ENCODE peak calls at places on chromosomes 7 and 10, in nine cellular contexts. H, E, T, B, S, W, X, Z and O are unnamed samples.

GRCh38 chr7:46600340-46600739 is 679.3 kb upstream of the IGFBP3 start:
- DNase-seq in E (no peak), X (no peak), S (peak), H (no peak), W (no peak), B (no peak), T (peak), Z (no peak), O (peak)

GRCh38 chr10:18737236-18737635 is 78.0 kb downstream of the ARL5B start:
- DNase-seq in S (no peak), H (no peak), B (no peak), Z (no peak), E (peak), W (no peak), X (no peak), T (peak), O (no peak)

GRCh38 chr7:102814025-102814471 is 65.2 kb downstream of the FAM185A start:
- DNase-seq in B (no peak), H (no peak), T (peak), Z (no peak), S (peak), X (no peak), E (peak), W (no peak), O (peak)

GRCh38 chr7:105664816-105665525 is 83.7 kb upstream of the EFCAB10 start:
- DNase-seq in T (no peak), S (no peak), B (no peak), E (peak), W (no peak), X (no peak), Z (no peak), H (peak), O (no peak)

GRCh38 chr7:28484276-28484675 is 72.0 kb downstream of the CREB5 start:
- DNase-seq in S (no peak), E (no peak), B (no peak), T (no peak), Z (no peak), H (no peak), W (no peak), X (no peak), O (no peak)

GRCh38 chr10:93591065-93591808 is 9.8 kb downstream of the RBP4 start:
- DNase-seq in W (no peak), S (no peak), E (peak), B (no peak), T (no peak), Z (no peak), H (no peak), X (no peak), O (no peak)

GRCh38 chr10:124590216-124591122 is 128.8 kb downstream of the LHPP start:
- DNase-seq in X (peak), H (no peak), W (no peak), T (no peak), S (no peak), B (no peak), Z (no peak), E (no peak), O (no peak)

GRCh38 chr10:96493254-96493653 is 20.5 kb downstream of the TLL2 start:
- DNase-seq in E (no peak), X (no peak), W (no peak), Z (no peak), H (no peak), T (no peak), B (no peak), S (no peak), O (no peak)

GRCh38 chr7:40598915-40599314 is 464.1 kb downstream of the SUGCT start:
- DNase-seq in W (no peak), H (no peak), X (no peak), S (no peak), Z (no peak), B (no peak), T (no peak), E (no peak), O (no peak)

GRCh38 chr7:69002416-69002815 is 595.9 kb upstream of the AUTS2 start:
- DNase-seq in W (no peak), E (no peak), X (no peak), S (no peak), Z (no peak), B (no peak), H (peak), T (no peak), O (peak)

GRCh38 chr10:87973635-87974034 is 110.2 kb downstream of the PTEN start:
- DNase-seq in H (no peak), S (no peak), W (no peak), E (no peak), T (peak), Z (no peak), B (no peak), X (no peak), O (peak)

GRCh38 chr7:138001529-138002095 is at the start of gene CREB3L2:
- DNase-seq in E (peak), T (peak), W (peak), H (peak), X (no peak), B (peak), S (no peak), Z (no peak), O (no peak)

GRCh38 chr10:12412671-12413368 is 63.5 kb downstream of the CAMK1D start:
- DNase-seq in Z (no peak), S (no peak), T (no peak), W (no peak), X (no peak), H (no peak), B (no peak), E (no peak), O (no peak)

GRCh38 chr7:135670179-135670578 is 7.9 kb downstream of the STMP1 start:
- DNase-seq in H (peak), B (no peak), E (peak), W (no peak), X (no peak), T (peak), S (no peak), Z (no peak), O (no peak)

GRCh38 chr7:22617166-22617565 is 109.8 kb upstream of the IL6 start:
- DNase-seq in X (no peak), W (no peak), H (no peak), E (no peak), T (peak), S (no peak), Z (no peak), B (no peak), O (no peak)

GRCh38 chr7:141231018-141231792 is 157.3 kb downstream of the TMEM178B start:
- DNase-seq in Z (no peak), S (no peak), H (peak), B (no peak), X (no peak), E (peak), T (peak), W (no peak), O (no peak)

GRCh38 chr7:100034871-100035510 is 14.6 kb upstream of the ZSCAN21 start:
- DNase-seq in Z (no peak), S (no peak), X (no peak), E (no peak), W (no peak), T (peak), H (peak), B (no peak), O (peak)

GRCh38 chr10:74640134-74640533 is 186.3 kb upstream of the KAT6B start:
- DNase-seq in T (peak), E (peak), B (no peak), H (no peak), S (peak), Z (no peak), X (no peak), W (no peak), O (peak)

GRCh38 chr10:26215534-26215922 is 1.0 kb upstream of the GAD2 start:
- DNase-seq in S (no peak), X (no peak), T (no peak), H (no peak), E (no peak), Z (no peak), B (no peak), W (no peak), O (no peak)

GRCh38 chr10:16853201-16853600 is 36.0 kb upstream of the RSU1 start:
- DNase-seq in H (peak), W (no peak), S (no peak), B (no peak), T (peak), X (no peak), E (peak), Z (no peak), O (no peak)

DNA sequence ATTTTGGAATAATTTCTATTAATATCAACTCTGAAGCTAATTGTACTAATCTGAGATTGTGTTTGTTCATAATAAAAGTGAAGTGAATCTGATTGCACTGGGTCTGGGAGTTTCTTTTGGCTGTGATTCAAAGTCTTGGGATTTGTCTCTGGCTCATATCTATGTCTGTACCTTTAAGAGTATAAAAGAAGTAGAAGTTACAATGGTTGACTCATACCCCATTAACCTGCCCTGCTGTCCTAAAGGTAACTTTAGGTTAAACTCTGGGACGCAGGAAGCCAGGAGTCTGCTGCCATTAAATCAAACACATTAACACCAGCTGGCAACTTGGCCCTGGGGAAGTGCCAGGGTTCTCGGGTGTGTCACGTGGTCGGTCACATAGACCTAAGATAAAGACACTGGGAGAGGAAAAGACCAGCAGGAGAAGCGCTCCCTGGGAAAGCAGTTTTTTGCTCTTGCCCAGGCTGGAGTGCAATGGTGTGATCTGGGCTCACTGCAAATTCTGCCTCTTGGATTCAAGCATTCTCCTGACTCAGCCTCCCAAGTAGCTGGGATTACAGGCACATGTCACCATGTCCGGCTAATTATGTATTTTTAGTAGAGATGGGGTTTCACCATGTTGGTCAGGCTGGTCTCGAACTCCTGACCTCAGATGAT is 17.8 kb downstream of the SCD start:
- DNase-seq in E (peak), W (peak), S (peak), X (peak), H (peak), T (peak), Z (peak), B (no peak), O (peak)
- H3K4me3 ChIP-seq in E (no peak), W (no peak), S (no peak), X (no peak), H (no peak), T (no peak), Z (no peak), B (no peak), O (no peak)

GRCh38 chr7:34211003-34211402 is 305.7 kb downstream of the BMPER start:
- DNase-seq in X (no peak), H (no peak), B (no peak), S (no peak), W (no peak), E (no peak), Z (no peak), T (no peak), O (no peak)

GRCh38 chr7:34207810-34208209 is 302.5 kb downstream of the BMPER start:
- DNase-seq in E (no peak), W (no peak), Z (no peak), T (peak), X (no peak), H (no peak), B (no peak), S (no peak), O (peak)

DNA sequence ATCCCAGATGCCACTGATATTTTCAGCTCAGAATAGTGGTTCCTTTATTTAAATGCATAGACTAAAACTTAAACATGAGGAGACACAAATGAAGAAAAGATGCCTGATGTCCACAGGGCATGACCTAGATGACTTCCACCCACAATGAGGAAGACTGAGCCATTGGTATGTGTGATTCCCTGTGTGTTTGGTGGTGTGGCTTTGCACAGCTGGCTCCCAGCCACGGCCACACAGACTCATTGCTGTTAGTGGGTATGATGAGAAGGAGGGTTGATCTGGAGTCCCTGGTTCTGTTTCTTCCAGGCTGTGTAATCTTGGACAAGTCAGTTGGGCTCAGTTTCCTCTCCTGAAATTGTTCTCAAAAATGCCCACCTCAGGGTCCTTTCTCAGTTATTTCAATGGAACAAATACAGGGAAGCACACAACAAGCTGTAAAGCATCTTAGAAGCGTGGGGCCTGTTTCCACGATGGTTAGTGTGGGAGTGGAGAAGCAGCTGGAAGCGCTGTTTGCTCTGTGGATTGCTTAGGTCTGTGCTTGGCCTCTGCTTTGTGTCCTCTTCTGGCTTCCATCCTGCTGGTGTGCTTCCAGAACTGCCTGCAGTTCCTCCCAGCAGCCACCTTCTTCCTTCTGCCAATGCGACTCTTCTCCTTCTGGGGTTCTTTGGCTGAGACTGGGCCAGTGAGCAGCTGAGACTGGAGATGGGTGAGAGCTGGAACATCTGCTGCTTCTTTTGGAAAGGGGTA is 303.7 kb downstream of the BMPER start:
- DNase-seq in Z (no peak), T (no peak), B (no peak), S (no peak), H (no peak), X (no peak), W (no peak), E (no peak), O (no peak)
- H3K4me3 ChIP-seq in Z (no peak), T (no peak), B (no peak), S (no peak), H (no peak), X (no peak), W (no peak), E (no peak), O (no peak)

GRCh38 chr10:99532687-99533495 is at the start of gene NKX2-3:
- DNase-seq in B (peak), E (peak), X (peak), W (no peak), T (peak), H (no peak), S (no peak), Z (no peak), O (no peak)

GRCh38 chr10:99534456-99534938 is 1.8 kb downstream of the NKX2-3 start:
- DNase-seq in W (no peak), T (no peak), X (no peak), S (no peak), E (no peak), B (no peak), H (no peak), Z (no peak), O (no peak)

GRCh38 chr10:99532194-99532593 is 548 bp upstream of the NKX2-3 start:
- DNase-seq in T (no peak), Z (no peak), B (no peak), E (no peak), X (no peak), W (no peak), S (no peak), H (no peak), O (no peak)

GRCh38 chr10:99534939-99535763 is 2.4 kb downstream of the NKX2-3 start:
- DNase-seq in S (no peak), E (peak), Z (no peak), W (no peak), T (peak), B (peak), H (no peak), X (no peak), O (no peak)

GRCh38 chr10:99533496-99534455 is 1.0 kb downstream of the NKX2-3 start:
- DNase-seq in Z (no peak), S (no peak), H (no peak), B (no peak), T (no peak), E (no peak), W (no peak), X (no peak), O (no peak)
- H3K4me3 ChIP-seq in Z (peak), S (no peak), H (no peak), B (no peak), T (no peak), E (peak), W (no peak), X (no peak), O (no peak)

DNA sequence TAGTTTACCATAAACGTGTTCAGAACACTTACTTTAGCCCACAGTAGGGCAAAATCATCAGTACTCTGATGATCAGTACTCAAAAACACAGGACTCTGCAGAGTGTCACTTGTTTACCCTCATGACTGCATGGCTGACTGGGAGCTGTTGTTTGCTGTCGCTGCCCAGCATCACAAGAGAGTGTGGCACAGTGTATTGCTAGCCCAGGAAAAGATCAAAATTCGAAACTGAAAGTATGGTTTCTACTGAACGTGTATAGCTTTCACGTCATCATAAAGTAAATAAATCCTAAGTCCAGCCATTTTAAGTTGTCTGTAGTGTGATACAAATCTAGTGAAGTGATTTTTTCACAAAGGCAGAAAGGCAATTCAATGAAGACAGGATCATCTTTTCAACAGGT is 184.6 kb downstream of the RAMP3 start:
- DNase-seq in S (no peak), B (no peak), H (no peak), Z (no peak), T (peak), E (no peak), W (no peak), X (no peak), O (no peak)
- H3K4me3 ChIP-seq in S (no peak), B (no peak), H (no peak), Z (peak), T (peak), E (peak), W (no peak), X (no peak), O (no peak)

GRCh38 chr7:16712916-16713315 is 40.6 kb upstream of the TSPAN13 start:
- DNase-seq in H (no peak), Z (no peak), S (no peak), B (no peak), E (peak), W (no peak), X (no peak), T (no peak), O (no peak)
- H3K4me3 ChIP-seq in H (no peak), Z (no peak), S (no peak), B (no peak), E (no peak), W (no peak), X (no peak), T (no peak), O (no peak)

GRCh38 chr7:118944271-118944670 is 719.8 kb downstream of the ANKRD7 start:
- DNase-seq in Z (no peak), X (no peak), B (no peak), S (no peak), E (no peak), W (no peak), T (no peak), H (no peak), O (no peak)

GRCh38 chr7:118938845-118939244 is 714.3 kb downstream of the ANKRD7 start:
- DNase-seq in B (no peak), Z (no peak), X (no peak), E (no peak), W (no peak), H (no peak), T (no peak), S (no peak), O (no peak)
- H3K4me3 ChIP-seq in B (no peak), Z (no peak), X (no peak), E (no peak), W (no peak), H (no peak), T (no peak), S (no peak), O (no peak)

GRCh38 chr10:20115929-20116328 is 299.7 kb downstream of the PLXDC2 start:
- DNase-seq in Z (no peak), S (no peak), W (no peak), H (no peak), B (no peak), E (no peak), T (no peak), X (no peak), O (no peak)

GRCh38 chr10:20114179-20114578 is 297.9 kb downstream of the PLXDC2 start:
- DNase-seq in X (no peak), T (no peak), Z (no peak), S (no peak), W (no peak), H (no peak), B (no peak), E (no peak), O (no peak)

GRCh38 chr10:20105931-20106330 is 289.7 kb downstream of the PLXDC2 start:
- DNase-seq in B (no peak), Z (no peak), S (peak), X (no peak), E (no peak), T (peak), W (no peak), H (peak), O (peak)

GRCh38 chr10:20105236-20105635 is 289.0 kb downstream of the PLXDC2 start:
- DNase-seq in W (no peak), S (no peak), H (no peak), E (peak), T (peak), X (no peak), Z (no peak), B (no peak), O (no peak)

DNA sequence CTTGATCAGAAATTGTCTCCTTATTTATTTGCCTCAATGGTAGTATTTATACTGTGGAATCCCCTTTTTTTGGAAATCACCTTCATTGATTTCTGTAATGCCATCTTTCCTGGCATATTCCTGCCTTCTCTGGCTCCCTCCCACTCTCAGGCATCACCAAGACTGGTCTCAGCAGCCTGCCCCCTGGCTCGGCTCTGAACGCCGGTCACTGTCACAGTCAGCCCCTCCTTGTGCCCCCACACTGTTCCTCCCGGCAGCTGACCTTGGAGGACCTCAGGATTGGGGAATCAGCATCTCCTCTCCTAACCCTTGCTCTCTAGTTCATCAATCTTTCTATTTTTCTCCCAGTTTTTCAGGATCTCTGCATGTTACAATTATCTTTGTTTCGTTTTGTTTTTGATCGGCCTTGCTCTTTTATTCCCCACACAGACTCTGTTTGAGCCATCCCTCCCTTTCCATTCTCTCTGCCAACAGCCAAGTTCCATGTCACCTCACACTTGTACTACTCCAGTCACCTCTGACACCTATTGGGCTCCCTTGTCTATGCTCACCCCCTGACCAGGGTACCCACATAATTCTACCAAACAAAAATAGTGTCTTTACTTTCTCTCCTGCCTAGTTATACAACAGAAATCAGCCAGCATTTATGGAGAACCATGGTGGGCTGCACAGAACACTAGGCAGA is 294.3 kb downstream of the PLXDC2 start:
- DNase-seq in T (no peak), B (no peak), X (no peak), W (no peak), Z (no peak), S (no peak), H (no peak), E (no peak), O (no peak)
- H3K4me3 ChIP-seq in T (no peak), B (no peak), X (no peak), W (peak), Z (no peak), S (no peak), H (peak), E (no peak), O (no peak)

GRCh38 chr10:5434017-5434753 is 21.8 kb downstream of the NET1 start:
- DNase-seq in S (no peak), E (peak), B (no peak), H (peak), Z (no peak), W (no peak), T (peak), X (no peak), O (peak)
- H3K4me3 ChIP-seq in S (no peak), E (no peak), B (no peak), H (no peak), Z (no peak), W (no peak), T (no peak), X (no peak), O (no peak)